ENCODE peak calls at places on chromosomes 3 and 15, in eight cellular contexts. One of them, this sample, is unnamed.

GRCh38 chr15:31236184-31237041 is 90.2 kb upstream of the KLF13 start:
- DNase-seq in heart left ventricle: peak; percentile 89
- DNase-seq in breast epithelium: no peak
- DNase-seq in body of pancreas: peak; percentile 59
- DNase-seq in right lobe of liver: no peak
- DNase-seq in lower leg skin: peak; percentile 93
- DNase-seq in A549: peak; percentile 85
- DNase-seq in endothelial cell of umbilical vein: peak; percentile 81
- DNase-seq in this sample: peak; percentile 86

GRCh38 chr3:120764206-120764605 is 21.7 kb downstream of the GTF2E1 start:
- DNase-seq in heart left ventricle: no peak
- DNase-seq in endothelial cell of umbilical vein: no peak
- DNase-seq in lower leg skin: no peak
- DNase-seq in right lobe of liver: no peak
- DNase-seq in A549: no peak
- DNase-seq in breast epithelium: no peak
- DNase-seq in body of pancreas: no peak
- DNase-seq in this sample: no peak

GRCh38 chr3:30924763-30925162 is 30.3 kb upstream of the GADL1 start:
- DNase-seq in heart left ventricle: no peak
- DNase-seq in breast epithelium: no peak
- DNase-seq in endothelial cell of umbilical vein: no peak
- DNase-seq in right lobe of liver: no peak
- DNase-seq in body of pancreas: no peak
- DNase-seq in lower leg skin: no peak
- DNase-seq in A549: no peak
- DNase-seq in this sample: no peak

GRCh38 chr3:126540342-126540849 is 16.4 kb downstream of the CHST13 start:
- DNase-seq in A549: peak; percentile 33
- DNase-seq in right lobe of liver: peak; percentile 52
- DNase-seq in heart left ventricle: peak; percentile 38
- DNase-seq in body of pancreas: no peak
- DNase-seq in lower leg skin: peak; percentile 83
- DNase-seq in breast epithelium: peak; percentile 43
- DNase-seq in endothelial cell of umbilical vein: peak; percentile 11
- DNase-seq in this sample: no peak

GRCh38 chr3:152046280-152046679 is 172.8 kb downstream of the SUCNR1 start:
- DNase-seq in endothelial cell of umbilical vein: peak; percentile 25
- DNase-seq in lower leg skin: no peak
- DNase-seq in right lobe of liver: no peak
- DNase-seq in heart left ventricle: no peak
- DNase-seq in body of pancreas: no peak
- DNase-seq in breast epithelium: no peak
- DNase-seq in A549: no peak
- DNase-seq in this sample: no peak

GRCh38 chr3:43468141-43468540 is 153.7 kb downstream of the ANO10 start:
- DNase-seq in A549: no peak
- DNase-seq in breast epithelium: no peak
- DNase-seq in heart left ventricle: no peak
- DNase-seq in right lobe of liver: no peak
- DNase-seq in body of pancreas: no peak
- DNase-seq in lower leg skin: no peak
- DNase-seq in endothelial cell of umbilical vein: peak; percentile 61
- DNase-seq in this sample: no peak

GRCh38 chr3:10843378-10843777 is 27.4 kb downstream of the SLC6A11 start:
- DNase-seq in lower leg skin: no peak
- DNase-seq in endothelial cell of umbilical vein: no peak
- DNase-seq in right lobe of liver: no peak
- DNase-seq in breast epithelium: no peak
- DNase-seq in heart left ventricle: no peak
- DNase-seq in A549: no peak
- DNase-seq in body of pancreas: no peak
- DNase-seq in this sample: no peak

GRCh38 chr3:194476784-194477183 is 10.0 kb downstream of the ATP13A3 start:
- DNase-seq in endothelial cell of umbilical vein: no peak
- DNase-seq in lower leg skin: no peak
- DNase-seq in right lobe of liver: no peak
- DNase-seq in heart left ventricle: peak; percentile 75
- DNase-seq in A549: no peak
- DNase-seq in breast epithelium: no peak
- DNase-seq in body of pancreas: no peak
- DNase-seq in this sample: no peak

GRCh38 chr3:9769426-9770275 is at the start of gene CAMK1:
- DNase-seq in right lobe of liver: peak; percentile 92
- DNase-seq in endothelial cell of umbilical vein: peak; percentile 75
- DNase-seq in lower leg skin: peak; percentile 95
- DNase-seq in body of pancreas: peak; percentile 77
- DNase-seq in breast epithelium: peak; percentile 81
- DNase-seq in A549: peak; percentile 44
- DNase-seq in heart left ventricle: peak; percentile 91
- DNase-seq in this sample: peak; percentile 87

GRCh38 chr3:79886204-79886603 is 118.4 kb upstream of the ROBO1 start:
- DNase-seq in heart left ventricle: no peak
- DNase-seq in endothelial cell of umbilical vein: no peak
- DNase-seq in right lobe of liver: no peak
- DNase-seq in breast epithelium: no peak
- DNase-seq in body of pancreas: no peak
- DNase-seq in lower leg skin: no peak
- DNase-seq in A549: no peak
- DNase-seq in this sample: no peak

GRCh38 chr3:13629644-13630043 is 80.7 kb downstream of the FBLN2 start:
- DNase-seq in A549: no peak
- DNase-seq in breast epithelium: no peak
- DNase-seq in body of pancreas: no peak
- DNase-seq in lower leg skin: no peak
- DNase-seq in right lobe of liver: no peak
- DNase-seq in endothelial cell of umbilical vein: no peak
- DNase-seq in heart left ventricle: no peak
- DNase-seq in this sample: no peak

GRCh38 chr3:126971891-126972351 is 11.0 kb upstream of the PLXNA1 start:
- DNase-seq in heart left ventricle: peak; percentile 84
- DNase-seq in lower leg skin: peak; percentile 94
- DNase-seq in right lobe of liver: peak; percentile 81
- DNase-seq in body of pancreas: peak; percentile 32
- DNase-seq in A549: no peak
- DNase-seq in breast epithelium: no peak
- DNase-seq in endothelial cell of umbilical vein: no peak
- DNase-seq in this sample: no peak

GRCh38 chr3:157088506-157089454 is 71.2 kb downstream of the CCNL1 start:
- DNase-seq in lower leg skin: peak; percentile 99
- DNase-seq in body of pancreas: peak; percentile 96
- DNase-seq in endothelial cell of umbilical vein: peak; percentile 96
- DNase-seq in breast epithelium: peak; percentile 92
- DNase-seq in right lobe of liver: peak; percentile 97
- DNase-seq in A549: peak; percentile 93
- DNase-seq in heart left ventricle: peak; percentile 97
- DNase-seq in this sample: peak; percentile 98

GRCh38 chr15:88604972-88605506 is 16.1 kb upstream of the AEN start:
- DNase-seq in endothelial cell of umbilical vein: no peak
- DNase-seq in right lobe of liver: no peak
- DNase-seq in A549: no peak
- DNase-seq in lower leg skin: no peak
- DNase-seq in breast epithelium: no peak
- DNase-seq in body of pancreas: no peak
- DNase-seq in heart left ventricle: no peak
- DNase-seq in this sample: no peak

GRCh38 chr3:97990624-97991277 is 18.5 kb upstream of the RIOX2 start:
- DNase-seq in heart left ventricle: no peak
- DNase-seq in right lobe of liver: no peak
- DNase-seq in A549: no peak
- DNase-seq in body of pancreas: no peak
- DNase-seq in breast epithelium: no peak
- DNase-seq in endothelial cell of umbilical vein: no peak
- DNase-seq in lower leg skin: no peak
- DNase-seq in this sample: no peak

GRCh38 chr3:71087109-71088018 is 496.2 kb downstream of the FOXP1 start:
- DNase-seq in breast epithelium: no peak
- DNase-seq in lower leg skin: no peak
- DNase-seq in body of pancreas: no peak
- DNase-seq in A549: peak; percentile 64
- DNase-seq in heart left ventricle: no peak
- DNase-seq in right lobe of liver: no peak
- DNase-seq in endothelial cell of umbilical vein: peak; percentile 32
- DNase-seq in this sample: no peak

GRCh38 chr3:128385080-128385832 is 81.4 kb downstream of the DNAJB8 start:
- DNase-seq in endothelial cell of umbilical vein: no peak
- DNase-seq in body of pancreas: peak; percentile 77
- DNase-seq in A549: no peak
- DNase-seq in breast epithelium: peak; percentile 58
- DNase-seq in heart left ventricle: peak; percentile 92
- DNase-seq in lower leg skin: no peak
- DNase-seq in right lobe of liver: peak; percentile 87
- DNase-seq in this sample: peak; percentile 52

GRCh38 chr3:125313060-125313635 is 62.0 kb downstream of the ZNF148 start:
- DNase-seq in A549: no peak
- DNase-seq in lower leg skin: no peak
- DNase-seq in right lobe of liver: no peak
- DNase-seq in breast epithelium: no peak
- DNase-seq in endothelial cell of umbilical vein: no peak
- DNase-seq in body of pancreas: no peak
- DNase-seq in heart left ventricle: no peak
- DNase-seq in this sample: no peak

DNA sequence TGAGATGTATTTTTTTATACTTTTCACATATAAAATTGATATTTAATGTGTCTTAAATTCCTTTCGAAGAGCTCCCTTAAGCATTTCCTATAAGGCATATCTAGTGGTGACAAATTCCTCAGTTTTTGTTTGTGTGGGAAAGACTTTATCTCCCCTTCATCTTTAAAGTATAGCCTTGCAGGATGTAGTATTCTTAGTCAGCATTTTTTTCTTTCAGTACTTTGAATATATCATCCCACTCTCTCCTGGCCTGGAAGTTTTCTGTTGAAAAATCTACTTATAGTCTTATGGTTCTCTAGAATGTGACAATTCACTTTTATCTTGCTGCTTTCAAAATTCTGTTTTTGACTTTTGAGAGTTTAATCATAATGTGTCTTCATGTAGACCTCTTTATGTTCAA is 95.2 kb downstream of the EDEM1 start:
- DNase-seq in heart left ventricle: no peak
- DNase-seq in lower leg skin: no peak
- DNase-seq in breast epithelium: no peak
- DNase-seq in body of pancreas: no peak
- DNase-seq in A549: no peak
- DNase-seq in right lobe of liver: no peak
- DNase-seq in endothelial cell of umbilical vein: no peak
- DNase-seq in this sample: no peak
- TF ChIP-seq POLR2A in heart left ventricle: no peak
- TF ChIP-seq POLR2A in lower leg skin: no peak
- TF ChIP-seq POLR2A in breast epithelium: no peak
- TF ChIP-seq POLR2A in body of pancreas: no peak
- TF ChIP-seq POLR2A in A549: no peak
- TF ChIP-seq POLR2A in right lobe of liver: no peak
- TF ChIP-seq POLR2A in endothelial cell of umbilical vein: no peak
- TF ChIP-seq POLR2A in this sample: no peak

DNA sequence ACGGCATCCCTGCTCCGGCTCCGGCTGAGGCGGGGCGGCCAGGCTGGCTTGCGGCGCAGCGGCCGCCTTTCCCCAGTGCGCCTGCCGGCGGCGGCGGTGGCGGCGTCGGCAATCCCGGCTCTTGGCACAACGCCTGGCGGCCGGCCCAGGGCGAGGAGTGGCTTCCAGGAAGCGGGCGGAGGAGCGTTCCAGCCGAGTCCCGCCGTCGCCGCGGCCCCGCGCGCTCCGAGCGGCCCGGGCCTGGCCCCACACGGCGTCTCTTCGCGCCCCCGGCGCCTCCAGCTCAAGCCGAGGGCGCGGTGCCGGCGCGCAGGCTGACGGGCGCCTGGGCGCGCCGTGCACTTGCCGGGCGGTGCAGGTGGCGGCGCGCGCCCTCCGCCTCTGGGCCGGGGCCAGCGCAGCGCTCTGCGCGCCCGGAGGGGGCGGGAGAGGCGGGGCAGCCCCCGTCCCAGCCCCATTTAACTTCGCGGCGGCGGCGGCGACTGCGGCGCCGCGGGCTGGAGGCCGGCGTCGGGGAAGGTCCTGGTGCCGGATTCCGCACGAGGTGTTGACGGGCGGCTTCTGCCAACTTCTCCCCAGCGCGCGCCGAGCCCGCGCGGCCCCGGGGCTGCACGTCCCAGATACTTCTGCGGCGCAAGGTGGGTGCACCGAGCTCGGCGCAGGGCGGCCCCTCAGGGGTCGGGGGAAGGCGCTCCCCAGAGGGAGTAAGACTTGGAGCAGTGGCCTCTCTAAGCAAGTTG is at the start of gene ADAMTSL3:
- DNase-seq in endothelial cell of umbilical vein: no peak
- DNase-seq in A549: peak; percentile 49
- DNase-seq in body of pancreas: peak; percentile 87
- DNase-seq in heart left ventricle: peak; percentile 88
- DNase-seq in breast epithelium: peak; percentile 73
- DNase-seq in lower leg skin: peak; percentile 90
- DNase-seq in right lobe of liver: peak; percentile 85
- DNase-seq in this sample: peak; percentile 63
- TF ChIP-seq CTCF in endothelial cell of umbilical vein: no peak
- TF ChIP-seq CTCF in A549: no peak
- TF ChIP-seq CTCF in body of pancreas: no peak
- TF ChIP-seq CTCF in heart left ventricle: no peak
- TF ChIP-seq CTCF in breast epithelium: no peak
- TF ChIP-seq CTCF in lower leg skin: no peak
- TF ChIP-seq CTCF in right lobe of liver: peak; percentile 9
- TF ChIP-seq CTCF in this sample: no peak

DNA sequence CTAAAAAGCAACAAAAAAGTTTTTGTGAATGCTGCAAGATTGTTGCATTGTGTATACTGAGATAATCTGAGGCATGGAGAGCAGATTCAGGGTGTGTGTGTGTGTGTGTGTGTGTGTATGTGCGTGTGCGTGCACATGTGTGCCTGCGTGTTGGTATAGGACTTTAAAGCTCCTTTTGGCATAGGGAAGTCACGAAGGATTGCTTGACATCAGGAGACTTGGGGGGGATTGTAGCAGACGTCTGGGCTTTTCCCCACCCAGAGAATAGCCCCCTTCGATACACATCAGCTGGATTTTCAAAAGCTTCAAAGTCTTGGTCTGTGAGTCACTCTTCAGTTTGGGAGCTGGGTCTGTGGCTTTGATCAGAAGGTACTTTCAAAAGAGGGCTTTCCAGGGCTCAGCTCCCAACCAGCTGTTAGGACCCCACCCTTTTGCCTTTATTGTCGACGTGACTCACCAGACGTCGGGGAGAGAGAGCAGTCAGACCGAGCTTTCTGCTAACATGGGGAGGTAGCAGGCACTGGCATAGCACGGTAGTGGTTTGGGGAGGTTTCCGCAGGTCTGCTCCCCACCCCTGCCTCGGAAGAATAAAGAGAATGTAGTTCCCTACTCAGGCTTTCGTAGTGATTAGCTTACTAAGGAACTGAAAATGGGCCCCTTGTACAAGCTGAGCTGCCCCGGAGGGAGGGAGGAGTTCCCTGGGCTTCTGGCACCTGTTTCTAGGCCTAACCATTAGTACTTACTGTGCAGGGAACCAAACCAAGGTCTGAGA is 4.7 kb downstream of the BHLHE40 start:
- DNase-seq in lower leg skin: peak; percentile 92
- DNase-seq in breast epithelium: no peak
- DNase-seq in heart left ventricle: peak; percentile 64
- DNase-seq in body of pancreas: peak; percentile 41
- DNase-seq in endothelial cell of umbilical vein: peak; percentile 76
- DNase-seq in right lobe of liver: no peak
- DNase-seq in A549: peak; percentile 75
- DNase-seq in this sample: peak; percentile 69
- TF ChIP-seq POLR2A in lower leg skin: no peak
- TF ChIP-seq POLR2A in breast epithelium: no peak
- TF ChIP-seq POLR2A in heart left ventricle: peak; percentile 55
- TF ChIP-seq POLR2A in body of pancreas: peak; percentile 41
- TF ChIP-seq POLR2A in endothelial cell of umbilical vein: peak; percentile 65
- TF ChIP-seq POLR2A in right lobe of liver: peak; percentile 53
- TF ChIP-seq POLR2A in A549: no peak
- TF ChIP-seq POLR2A in this sample: no peak

GRCh38 chr15:84934942-84935729 is 46.5 kb upstream of the PDE8A start:
- DNase-seq in breast epithelium: no peak
- DNase-seq in right lobe of liver: no peak
- DNase-seq in body of pancreas: no peak
- DNase-seq in endothelial cell of umbilical vein: no peak
- DNase-seq in A549: peak; percentile 51
- DNase-seq in heart left ventricle: no peak
- DNase-seq in lower leg skin: no peak
- DNase-seq in this sample: no peak
- TF ChIP-seq CTCF in breast epithelium: no peak
- TF ChIP-seq CTCF in right lobe of liver: peak; percentile 11
- TF ChIP-seq CTCF in body of pancreas: peak; percentile 24
- TF ChIP-seq CTCF in endothelial cell of umbilical vein: peak; percentile 26
- TF ChIP-seq CTCF in A549: peak; percentile 50
- TF ChIP-seq CTCF in heart left ventricle: peak; percentile 6
- TF ChIP-seq CTCF in lower leg skin: no peak
- TF ChIP-seq CTCF in this sample: no peak

This sample was measured in ovary.